ENCODE peak calls at places on chromosomes 4 and X, in four cellular contexts. G, A, F and T are unnamed samples.

GRCh38 chrX:85836868-85837267 is 210.5 kb downstream of the CHM start:
- DNase-seq in G (no peak), A (no peak), F (no peak), T (no peak)

GRCh38 chrX:22323541-22323940 is 50.8 kb downstream of the CBLL2 start:
- DNase-seq in G (no peak), A (no peak), F (no peak), T (no peak)

GRCh38 chr4:4182835-4183568 is 43.7 kb downstream of the OTOP1 start:
- DNase-seq in G (peak; percentile 61), A (peak; percentile 88), F (no peak), T (peak; percentile 57)

GRCh38 chr4:139834210-139834609 is 168.6 kb downstream of the MGST2 start:
- DNase-seq in G (no peak), A (no peak), F (no peak), T (peak; percentile 76)

GRCh38 chr4:1022739-1023066 is 11.3 kb downstream of the FGFRL1 start:
- DNase-seq in G (no peak), A (no peak), F (no peak), T (no peak)

GRCh38 chrX:130179579-130180215 is 7.9 kb downstream of the RAB33A start:
- DNase-seq in G (peak; percentile 60), A (no peak), F (no peak), T (no peak)

GRCh38 chr4:100288811-100289529 is 98.7 kb upstream of the DDIT4L start:
- DNase-seq in G (no peak), A (no peak), F (no peak), T (no peak)

GRCh38 chr4:94758141-94758699 is 465 bp downstream of the BMPR1B start:
- DNase-seq in G (no peak), A (peak; percentile 84), F (no peak), T (no peak)

GRCh38 chr4:86178216-86178615 is 181.6 kb downstream of the MAPK10 start:
- DNase-seq in G (no peak), A (no peak), F (no peak), T (no peak)

GRCh38 chr4:71270901-71271300 is 67.9 kb upstream of the SLC4A4 start:
- DNase-seq in G (peak; percentile 12), A (peak; percentile 53), F (no peak), T (peak; percentile 29)

GRCh38 chrX:43589735-43590515 is 66.2 kb upstream of the MAOA start:
- DNase-seq in G (no peak), A (no peak), F (no peak), T (peak; percentile 64)

GRCh38 chr4:94408549-94409374 is 43.0 kb upstream of the PDLIM5 start:
- DNase-seq in G (no peak), A (no peak), F (no peak), T (peak; percentile 46)

GRCh38 chr4:11966782-11967181 is 538.1 kb upstream of the HS3ST1 start:
- DNase-seq in G (no peak), A (no peak), F (no peak), T (no peak)

GRCh38 chrX:10633722-10634121 is 13.3 kb upstream of the MID1 start:
- DNase-seq in G (no peak), A (no peak), F (no peak), T (no peak)

GRCh38 chr4:29708473-29708872 is 1011.7 kb upstream of the PCDH7 start:
- DNase-seq in G (no peak), A (no peak), F (no peak), T (no peak)

GRCh38 chrX:84078991-84079390 is 109.0 kb downstream of the RPS6KA6 start:
- DNase-seq in G (no peak), A (no peak), F (no peak), T (no peak)

GRCh38 chr4:11954093-11954492 is 525.4 kb upstream of the HS3ST1 start:
- DNase-seq in G (no peak), A (no peak), F (no peak), T (no peak)

GRCh38 chr4:71526626-71527406 is 188.0 kb downstream of the SLC4A4 start:
- DNase-seq in G (no peak), A (no peak), F (no peak), T (no peak)

GRCh38 chrX:48003367-48003757 is 427 bp downstream of the ZNF182 start:
- DNase-seq in G (peak; percentile 8), A (no peak), F (no peak), T (no peak)

GRCh38 chr4:89158884-89159503 is 47.7 kb downstream of the TIGD2 start:
- DNase-seq in G (peak; percentile 25), A (no peak), F (no peak), T (peak; percentile 6)

GRCh38 chr4:141180991-141181760 is 39.5 kb upstream of the ZNF330 start:
- DNase-seq in G (no peak), A (no peak), F (no peak), T (no peak)

GRCh38 chr4:141174457-141174856 is 41.2 kb upstream of the RNF150 start:
- DNase-seq in G (no peak), A (no peak), F (no peak), T (no peak)

GRCh38 chr4:141179474-141180026 is 41.1 kb upstream of the ZNF330 start:
- DNase-seq in G (no peak), A (no peak), F (no peak), T (no peak)

GRCh38 chr4:141177171-141177570 is 43.5 kb upstream of the ZNF330 start:
- DNase-seq in G (no peak), A (no peak), F (no peak), T (no peak)
- TF ChIP-seq RFX5 in G (no peak), A (no peak), F (no peak), T (no peak)

GRCh38 chr4:39154009-39154408 is 28.3 kb upstream of the WDR19 start:
- DNase-seq in G (no peak), A (no peak), F (no peak), T (no peak)

DNA sequence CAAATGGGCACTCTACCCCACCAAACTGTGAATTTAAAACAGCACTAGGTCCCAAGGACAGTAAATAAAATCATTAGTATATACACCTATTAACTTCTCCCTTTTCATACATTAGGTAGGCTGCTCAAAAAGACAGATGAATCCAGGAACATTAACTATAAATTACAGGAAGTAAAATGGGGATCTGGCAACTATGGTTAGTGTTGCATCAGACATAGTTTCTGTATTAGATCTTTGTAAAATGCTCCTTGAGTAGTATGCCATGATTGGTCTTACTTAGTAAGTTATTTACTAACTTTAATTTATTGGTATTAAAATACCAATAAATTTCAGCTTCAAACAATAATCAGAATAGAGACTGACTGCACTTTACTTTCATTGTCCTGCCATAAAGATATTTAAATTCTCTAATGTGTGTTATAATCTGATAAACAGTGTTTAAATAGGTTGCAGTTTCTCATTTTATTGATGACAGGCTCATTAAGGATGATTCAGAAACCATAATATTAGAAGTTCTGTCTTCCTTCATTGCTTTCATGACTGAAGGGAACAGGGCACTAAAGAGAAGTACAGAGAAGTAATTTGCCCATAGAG is 31.1 kb upstream of the WDR19 start:
- DNase-seq in G (no peak), A (no peak), F (no peak), T (no peak)
- H3K79me2 ChIP-seq in G (no peaks in the 10 kb centered on the region), A (no peaks in the 10 kb centered on the region), F (no peaks in the 10 kb centered on the region), T (no peaks in the 10 kb centered on the region)

GRCh38 chr4:26431461-26432165 is 58.7 kb downstream of the CCKAR start:
- DNase-seq in G (no peak), A (no peak), F (no peak), T (no peak)
- TF ChIP-seq HDAC2 in G (no peak), A (no peak), F (no peak), T (no peak)

GRCh38 chrX:119118780-119119395 is 8.7 kb downstream of the KIAA1210 start:
- DNase-seq in G (peak; percentile 62), A (peak; percentile 59), F (no peak), T (peak; percentile 17)
- TF ChIP-seq RFX5 in G (no peak), A (no peak), F (no peak), T (no peak)

GRCh38 chrX:30880058-30880457 is 9.0 kb downstream of the TAB3 start:
- DNase-seq in G (no peak), A (no peak), F (no peak), T (no peak)

GRCh38 chrX:30874851-30875250 is 14.2 kb downstream of the TAB3 start:
- DNase-seq in G (no peak), A (no peak), F (no peak), T (no peak)

GRCh38 chrX:30876367-30876766 is 12.7 kb downstream of the TAB3 start:
- DNase-seq in G (no peak), A (no peak), F (no peak), T (peak; percentile 25)

GRCh38 chrX:30870572-30870971 is 18.5 kb downstream of the TAB3 start:
- DNase-seq in G (no peak), A (no peak), F (no peak), T (no peak)

GRCh38 chrX:30875957-30876356 is 13.1 kb downstream of the TAB3 start:
- DNase-seq in G (no peak), A (no peak), F (no peak), T (peak; percentile 27)
- H3K79me2 ChIP-seq in G (peaks cover 52% of the 10 kb centered on the region), A (peaks cover 30% of the 10 kb centered on the region), F (no peaks in the 10 kb centered on the region), T (peaks cover 94% of the 10 kb centered on the region)

GRCh38 chrX:100208076-100208475 is 202.0 kb downstream of the PCDH19 start:
- DNase-seq in G (no peak), A (no peak), F (no peak), T (no peak)

DNA sequence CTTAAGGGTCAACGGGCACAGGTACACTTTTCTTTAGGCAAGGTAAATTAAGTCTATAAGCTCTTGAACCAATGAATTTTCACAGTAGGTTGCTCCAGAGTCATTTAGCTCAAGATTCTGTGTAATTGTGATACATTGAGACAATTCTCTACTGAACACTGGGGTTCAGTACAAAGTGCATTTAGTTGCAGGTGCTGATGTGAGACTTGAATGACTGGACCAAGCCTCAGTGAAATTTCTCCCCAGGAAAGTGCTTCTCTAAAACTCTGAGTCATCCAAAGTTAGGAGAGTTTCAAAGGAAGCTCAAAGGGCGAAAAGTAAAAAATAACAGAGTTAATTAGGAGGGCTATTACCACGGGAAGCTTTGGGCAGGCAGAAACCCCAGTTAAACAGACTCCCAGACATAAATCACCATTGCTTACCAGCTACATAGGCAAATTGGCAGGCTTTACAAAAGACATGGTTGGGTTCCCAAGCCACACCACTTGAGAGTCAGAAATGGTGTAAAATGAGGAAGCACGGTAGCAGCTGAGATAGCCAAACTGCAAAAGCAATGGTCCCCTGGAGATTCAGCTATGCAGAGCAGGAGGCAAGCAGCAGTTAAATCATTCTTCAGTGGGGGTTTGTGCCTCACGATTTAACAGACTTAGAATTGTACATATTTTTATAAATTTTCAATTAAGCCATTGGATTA is 202.6 kb downstream of the PCDH19 start:
- DNase-seq in G (no peak), A (no peak), F (no peak), T (no peak)
- TF ChIP-seq HDAC2 in G (no peak), A (no peak), F (no peak), T (no peak)

DNA sequence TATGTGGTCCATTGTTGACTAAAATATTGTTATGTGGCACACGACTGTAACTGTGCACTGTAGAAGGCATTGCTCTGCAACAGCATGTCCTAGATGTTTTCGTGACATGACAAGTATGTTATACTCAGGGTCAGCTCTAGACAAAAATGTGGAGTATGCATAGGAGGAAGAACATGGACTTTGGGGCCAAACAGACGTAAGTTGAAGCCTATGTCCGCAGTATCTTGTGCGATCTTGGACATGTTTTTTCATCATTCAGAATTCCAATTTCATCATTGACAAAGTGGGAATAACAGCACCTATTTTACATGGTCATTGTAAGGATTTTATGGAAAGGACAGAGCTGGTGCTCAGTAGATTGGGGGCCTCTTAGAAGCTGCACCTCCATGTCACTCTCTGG is 27.7 kb upstream of the PROM1 start:
- DNase-seq in G (no peak), A (no peak), F (no peak), T (peak; percentile 86)
- TF ChIP-seq RFX5 in G (no peak), A (no peak), F (no peak), T (no peak)